ENCODE peak calls at places on chromosomes 16 and 17, in eight cellular contexts. D is Peyer's patch, U is uterus, J is colonic mucosa, B is PC-3, L is tibial nerve, Z is prostate gland, Q is right atrium auricular region. I is an unnamed sample.
A peak's percentile ranks its signal among the peaks of the same experiment; 100 is the strongest.

GRCh38 chr17:45848868-45849535 is 4.3 kb downstream of the SPPL2C start:
- DNase-seq in D (no peak), U (no peak), J (no peak), B (no peak), L (no peak), Z (no peak), Q (no peak), I (no peak)

GRCh38 chr17:6568186-6568758 is 11.9 kb upstream of the PITPNM3 start:
- DNase-seq in D (no peak), U (no peak), J (no peak), B (no peak), L (no peak), Z (no peak), Q (no peak), I (no peak)

GRCh38 chr16:1914084-1914608 is 4.1 kb downstream of the HS3ST6 start:
- DNase-seq in D (no peak), U (no peak), J (peak; percentile 56), B (no peak), L (no peak), Z (no peak), Q (no peak), I (no peak)

GRCh38 chr17:57294075-57294474 is 37.8 kb downstream of the MSI2 start:
- DNase-seq in D (no peak), U (no peak), J (no peak), B (no peak), L (no peak), Z (no peak), Q (no peak), I (no peak)

GRCh38 chr17:66791337-66791736 is 43.6 kb upstream of the CACNG5 start:
- DNase-seq in D (no peak), U (no peak), J (no peak), B (no peak), L (no peak), Z (no peak), Q (no peak), I (no peak)

GRCh38 chr16:2857451-2858244 is at the start of gene PRSS22:
- DNase-seq in D (no peak), U (no peak), J (peak; percentile 34), B (peak; percentile 66), L (no peak), Z (peak; percentile 74), Q (no peak), I (no peak)

GRCh38 chr17:19384723-19385391 is 2.1 kb downstream of the MFAP4 start:
- DNase-seq in D (peak; percentile 31), U (peak; percentile 95), J (peak; percentile 94), B (no peak), L (peak; percentile 94), Z (peak; percentile 52), Q (peak; percentile 95), I (peak; percentile 88)

GRCh38 chr17:62822080-62822904 is 14.2 kb upstream of the MARCHF10 start:
- DNase-seq in D (no peak), U (no peak), J (no peak), B (no peak), L (no peak), Z (no peak), Q (peak; percentile 59), I (no peak)

GRCh38 chr17:71438631-71439146 is 682.1 kb upstream of the SOX9 start:
- DNase-seq in D (no peak), U (no peak), J (no peak), B (peak; percentile 97), L (no peak), Z (no peak), Q (no peak), I (peak; percentile 86)

GRCh38 chr17:1641065-1641403 is 4.5 kb downstream of the SCARF1 start:
- DNase-seq in D (no peak), U (no peak), J (no peak), B (no peak), L (no peak), Z (no peak), Q (no peak), I (no peak)

GRCh38 chr17:1643999-1644492 is 1.5 kb downstream of the SCARF1 start:
- DNase-seq in D (no peak), U (no peak), J (no peak), B (no peak), L (no peak), Z (no peak), Q (no peak), I (no peak)

GRCh38 chr17:1644493-1645206 is 882 bp downstream of the SCARF1 start:
- DNase-seq in D (peak; percentile 61), U (no peak), J (no peak), B (peak; percentile 55), L (no peak), Z (no peak), Q (no peak), I (no peak)

GRCh38 chr17:1645207-1646171 is at the start of gene SCARF1:
- DNase-seq in D (no peak), U (no peak), J (no peak), B (no peak), L (no peak), Z (no peak), Q (peak; percentile 63), I (no peak)

GRCh38 chr17:1643293-1643998 is 2.1 kb downstream of the SCARF1 start:
- DNase-seq in D (peak; percentile 80), U (no peak), J (peak; percentile 83), B (peak; percentile 68), L (no peak), Z (peak; percentile 83), Q (no peak), I (no peak)
- H3K4me3 ChIP-seq in D (peak overlapping the region; percentile 67), U (peak overlapping the region; percentile 0), J (peak overlapping the region; percentile 38), B (peak overlapping the region; percentile 66), L (no peak overlapping the region), Z (peak overlapping the region; percentile 27), Q (peak overlapping the region; percentile 55), I (peak overlapping the region; percentile 34)

GRCh38 chr16:88380619-88381018 is 2.1 kb upstream of the ZNF469 start:
- DNase-seq in D (no peak), U (no peak), J (no peak), B (no peak), L (no peak), Z (no peak), Q (no peak), I (no peak)
- H3K27me3 ChIP-seq in D (peaks cover 13% of the 10 kb centered on the region), U (no peaks in the 10 kb centered on the region), J (peaks cover 26% of the 10 kb centered on the region), B (no peaks in the 10 kb centered on the region), L (peaks cover 30% of the 10 kb centered on the region), Z (no peaks in the 10 kb centered on the region), Q (peaks cover 6% of the 10 kb centered on the region), I (no peaks in the 10 kb centered on the region)

GRCh38 chr17:15977894-15978293 is 21.6 kb downstream of the ZSWIM7 start:
- DNase-seq in D (no peak), U (no peak), J (no peak), B (peak; percentile 23), L (no peak), Z (no peak), Q (no peak), I (no peak)
- TF ChIP-seq CTCF in D (no peak), U (no peak), J (no peak), B (peak; percentile 46), L (no peak), Z (no peak), Q (no peak), I (no peak)

DNA sequence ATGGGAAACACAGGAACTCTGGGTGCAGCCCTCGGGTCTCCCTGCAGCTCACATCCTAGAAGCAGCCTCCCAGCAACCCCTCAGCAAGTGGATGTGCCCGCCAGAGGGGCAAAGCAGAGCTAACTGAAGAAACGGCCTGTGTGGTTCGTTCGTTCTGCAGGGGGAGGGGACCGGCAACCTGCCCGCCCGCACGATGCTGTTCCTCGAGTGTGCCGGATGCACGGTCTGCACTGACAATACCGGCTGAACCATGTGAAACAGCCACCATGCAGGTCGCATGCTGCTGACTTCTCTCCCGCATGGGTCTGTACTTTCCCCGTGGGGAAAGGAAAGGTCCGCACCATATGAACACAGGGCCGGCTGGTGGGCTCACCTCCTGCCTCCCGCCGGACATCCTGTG is 25.3 kb upstream of the C16orf95 start:
- DNase-seq in D (no peak), U (no peak), J (no peak), B (no peak), L (no peak), Z (no peak), Q (no peak), I (no peak)
- H3K4me3 ChIP-seq in D (no peak overlapping the region), U (no peak overlapping the region), J (no peak overlapping the region), B (no peak overlapping the region), L (no peak overlapping the region), Z (no peak overlapping the region), Q (no peak overlapping the region), I (no peak overlapping the region)